ENCODE peak calls at places on chromosomes 13 and 19, in four cellular contexts. One of them, this sample, is unnamed.

GRCh38 chr19:45477216-45477615 is 9.4 kb downstream of the FOSB start:
- DNase-seq in coronary artery: no peak
- DNase-seq in BJ: no peak
- DNase-seq in MM.1S: no peak
- DNase-seq in this sample: no peak

GRCh38 chr13:23744315-23744714 is 144.9 kb downstream of the MIPEP start:
- DNase-seq in coronary artery: no peak
- DNase-seq in BJ: no peak
- DNase-seq in MM.1S: no peak
- DNase-seq in this sample: no peak

GRCh38 chr13:91139232-91139631 is 208.3 kb upstream of the MIR17HG start:
- DNase-seq in coronary artery: no peak
- DNase-seq in BJ: no peak
- DNase-seq in MM.1S: no peak
- DNase-seq in this sample: no peak

GRCh38 chr13:114128624-114129522 is 3.5 kb downstream of the RASA3 start:
- DNase-seq in coronary artery: no peak
- DNase-seq in BJ: peak
- DNase-seq in MM.1S: no peak
- DNase-seq in this sample: peak

GRCh38 chr19:18397242-18398202 is at the start of gene LRRC25:
- DNase-seq in coronary artery: peak
- DNase-seq in BJ: no peak
- DNase-seq in MM.1S: no peak
- DNase-seq in this sample: no peak

GRCh38 chr19:15122331-15123030 is 15.3 kb downstream of the SYDE1 start:
- DNase-seq in coronary artery: no peak
- DNase-seq in BJ: no peak
- DNase-seq in MM.1S: no peak
- DNase-seq in this sample: no peak

GRCh38 chr13:98959775-98960325 is 18.0 kb downstream of the DOCK9 start:
- DNase-seq in coronary artery: no peak
- DNase-seq in BJ: no peak
- DNase-seq in MM.1S: no peak
- DNase-seq in this sample: no peak

GRCh38 chr19:17163652-17164051 is 51.5 kb upstream of the USE1 start:
- DNase-seq in coronary artery: no peak
- DNase-seq in BJ: no peak
- DNase-seq in MM.1S: no peak
- DNase-seq in this sample: no peak

GRCh38 chr19:1450735-1451669 is 1.1 kb downstream of the APC2 start:
- DNase-seq in coronary artery: no peak
- DNase-seq in BJ: no peak
- DNase-seq in MM.1S: no peak
- DNase-seq in this sample: no peak

GRCh38 chr13:91017031-91017668 is 330.3 kb upstream of the MIR17HG start:
- DNase-seq in coronary artery: no peak
- DNase-seq in BJ: no peak
- DNase-seq in MM.1S: peak
- DNase-seq in this sample: peak

GRCh38 chr19:22332924-22333323 is 46.7 kb downstream of the ZNF729 start:
- DNase-seq in coronary artery: no peak
- DNase-seq in BJ: no peak
- DNase-seq in MM.1S: no peak
- DNase-seq in this sample: no peak

GRCh38 chr19:15403151-15403531 is 15.6 kb downstream of the AKAP8L start:
- DNase-seq in coronary artery: no peak
- DNase-seq in BJ: no peak
- DNase-seq in MM.1S: no peak
- DNase-seq in this sample: no peak

GRCh38 chr13:50713849-50714248 is 129.6 kb downstream of the DLEU7 start:
- DNase-seq in coronary artery: no peak
- DNase-seq in BJ: peak
- DNase-seq in MM.1S: no peak
- DNase-seq in this sample: peak

GRCh38 chr13:85819513-85819912 is 20.3 kb upstream of the SLITRK6 start:
- DNase-seq in coronary artery: no peak
- DNase-seq in BJ: no peak
- DNase-seq in MM.1S: no peak
- DNase-seq in this sample: no peak
- TF ChIP-seq CTCF in coronary artery: no peak
- TF ChIP-seq CTCF in BJ: no peak
- TF ChIP-seq CTCF in MM.1S: no peak
- TF ChIP-seq CTCF in this sample: no peak

GRCh38 chr13:61413572-61413971 is 2.1 kb downstream of the PCDH20 start:
- DNase-seq in coronary artery: no peak
- DNase-seq in BJ: no peak
- DNase-seq in MM.1S: no peak
- DNase-seq in this sample: no peak
- H3K4me3 ChIP-seq in coronary artery: peak
- H3K4me3 ChIP-seq in BJ: no peak
- H3K4me3 ChIP-seq in MM.1S: no peak
- H3K4me3 ChIP-seq in this sample: no peak

GRCh38 chr13:110444226-110444653 is 117.3 kb downstream of the RAB20 start:
- DNase-seq in coronary artery: no peak
- DNase-seq in BJ: no peak
- DNase-seq in MM.1S: peak
- DNase-seq in this sample: peak
- TF ChIP-seq CTCF in coronary artery: peak
- TF ChIP-seq CTCF in BJ: peak
- TF ChIP-seq CTCF in MM.1S: peak
- TF ChIP-seq CTCF in this sample: peak

DNA sequence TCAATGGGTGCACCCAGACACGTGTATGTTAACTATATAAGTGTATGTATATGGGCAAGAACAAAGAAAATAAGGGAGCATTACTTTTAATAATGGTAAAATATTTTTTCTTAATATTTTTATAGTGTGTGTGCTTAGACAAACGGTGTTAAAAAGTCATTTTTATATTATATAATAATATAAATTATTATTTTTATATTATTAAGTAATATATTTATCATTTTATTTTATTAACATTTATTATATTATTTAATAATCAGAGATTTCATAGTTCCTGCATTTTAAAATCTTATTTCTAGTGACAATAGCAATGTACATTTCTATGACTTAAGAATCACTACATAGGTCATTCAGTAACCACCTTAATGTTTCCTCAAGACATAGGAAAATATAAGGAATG is 184.4 kb downstream of the SLITRK5 start:
- DNase-seq in coronary artery: no peak
- DNase-seq in BJ: no peak
- DNase-seq in MM.1S: no peak
- DNase-seq in this sample: no peak
- H3K4me3 ChIP-seq in coronary artery: no peak
- H3K4me3 ChIP-seq in BJ: no peak
- H3K4me3 ChIP-seq in MM.1S: no peak
- H3K4me3 ChIP-seq in this sample: no peak

DNA sequence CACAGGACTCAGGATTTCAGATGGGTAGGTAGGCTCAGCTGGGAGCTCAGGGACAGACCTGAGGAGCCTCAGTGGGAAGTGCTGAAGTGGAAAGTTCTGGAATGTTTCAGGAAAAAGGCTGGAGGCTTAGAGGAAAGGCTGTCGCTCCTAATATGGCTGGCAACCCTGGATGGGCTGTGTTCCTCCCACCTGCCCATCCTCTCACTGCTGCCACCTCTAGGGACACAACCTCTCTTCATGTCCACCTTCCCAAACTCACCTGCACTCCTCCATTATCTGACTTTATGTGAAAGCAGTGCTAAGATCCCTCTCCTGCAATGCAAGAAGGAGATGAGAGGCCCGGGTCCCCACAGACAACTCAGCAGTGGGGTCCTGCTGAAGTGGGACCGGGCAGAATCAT is 5.8 kb upstream of the CEACAM21 start:
- DNase-seq in coronary artery: no peak
- DNase-seq in BJ: no peak
- DNase-seq in MM.1S: no peak
- DNase-seq in this sample: no peak
- TF ChIP-seq CTCF in coronary artery: no peak
- TF ChIP-seq CTCF in BJ: no peak
- TF ChIP-seq CTCF in MM.1S: no peak
- TF ChIP-seq CTCF in this sample: no peak

GRCh38 chr13:20475927-20476691 is 49.5 kb downstream of the CRYL1 start:
- DNase-seq in coronary artery: no peak
- DNase-seq in BJ: no peak
- DNase-seq in MM.1S: peak
- DNase-seq in this sample: no peak
- H3K4me3 ChIP-seq in coronary artery: no peak
- H3K4me3 ChIP-seq in BJ: no peak
- H3K4me3 ChIP-seq in MM.1S: peak
- H3K4me3 ChIP-seq in this sample: no peak

DNA sequence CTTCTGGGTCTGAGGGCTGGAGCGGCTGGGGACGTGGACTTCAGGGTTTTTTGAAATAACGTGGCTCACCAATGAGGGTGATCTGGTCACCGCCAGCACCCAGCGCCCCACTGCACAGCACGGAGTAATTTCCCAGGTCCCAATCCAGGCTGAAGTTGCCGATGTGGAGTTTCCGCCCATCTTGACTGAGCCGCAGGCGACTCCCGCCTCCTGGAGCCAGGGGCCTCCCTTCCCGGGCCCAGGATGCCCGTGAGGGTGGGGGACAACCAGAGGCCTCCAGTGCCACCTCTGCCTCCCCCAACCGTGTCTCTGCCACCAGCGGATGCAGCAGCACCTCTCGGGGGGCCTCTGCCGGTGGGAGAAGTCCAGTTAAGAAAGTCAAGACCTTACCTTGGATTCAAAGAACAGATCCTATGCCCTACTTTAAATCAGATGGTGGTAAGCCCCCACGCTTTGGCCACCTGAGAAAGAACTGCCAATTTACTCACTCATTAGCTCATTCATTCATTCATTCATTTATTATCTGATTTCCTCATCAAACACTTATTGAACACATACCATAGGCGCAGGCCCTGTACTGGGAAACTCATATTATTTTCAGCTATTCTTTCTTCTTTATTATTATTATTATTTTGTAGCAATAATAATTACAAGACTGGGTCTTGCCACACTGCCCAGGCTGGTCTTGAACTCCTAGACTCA is 3.9 kb downstream of the VSIG10L start:
- DNase-seq in coronary artery: no peak
- DNase-seq in BJ: no peak
- DNase-seq in MM.1S: no peak
- DNase-seq in this sample: no peak
- TF ChIP-seq CTCF in coronary artery: no peak
- TF ChIP-seq CTCF in BJ: no peak
- TF ChIP-seq CTCF in MM.1S: no peak
- TF ChIP-seq CTCF in this sample: no peak

GRCh38 chr13:111547726-111548273 is 227.4 kb downstream of the TEX29 start:
- DNase-seq in coronary artery: peak
- DNase-seq in BJ: no peak
- DNase-seq in MM.1S: no peak
- DNase-seq in this sample: no peak
- H3K4me3 ChIP-seq in coronary artery: no peak
- H3K4me3 ChIP-seq in BJ: no peak
- H3K4me3 ChIP-seq in MM.1S: no peak
- H3K4me3 ChIP-seq in this sample: no peak

DNA sequence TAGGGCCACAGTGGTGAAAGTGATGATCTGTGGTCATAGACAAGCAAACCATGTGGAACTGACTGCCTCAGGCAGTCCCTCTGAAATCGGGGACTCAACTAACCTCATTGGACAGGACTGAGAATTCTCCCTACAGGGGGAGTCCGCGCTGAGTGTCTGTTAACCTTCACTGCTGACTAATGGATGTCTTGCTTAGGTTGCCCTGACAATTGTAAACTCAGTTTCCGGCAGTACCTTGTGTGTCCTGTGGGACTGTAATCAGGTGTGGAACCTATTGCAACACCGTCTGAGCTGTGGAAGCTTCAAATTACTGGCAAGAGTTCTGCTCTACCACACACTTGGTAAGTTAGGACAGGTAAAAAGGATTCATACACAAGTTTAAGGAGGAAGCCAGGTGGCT is 21.8 kb downstream of the ZNF77 start:
- DNase-seq in coronary artery: peak
- DNase-seq in BJ: no peak
- DNase-seq in MM.1S: no peak
- DNase-seq in this sample: peak
- TF ChIP-seq CTCF in coronary artery: no peak
- TF ChIP-seq CTCF in BJ: peak
- TF ChIP-seq CTCF in MM.1S: no peak
- TF ChIP-seq CTCF in this sample: no peak

GRCh38 chr13:54699831-54700230 is 1671.2 kb downstream of the OLFM4 start:
- DNase-seq in coronary artery: no peak
- DNase-seq in BJ: no peak
- DNase-seq in MM.1S: no peak
- DNase-seq in this sample: no peak
- H3K4me3 ChIP-seq in coronary artery: no peak
- H3K4me3 ChIP-seq in BJ: no peak
- H3K4me3 ChIP-seq in MM.1S: no peak
- H3K4me3 ChIP-seq in this sample: no peak